ENCODE peak calls at places on chromosomes 13 and 19, in eight cellular contexts. O, F, G, M, H, X, B and K are unnamed samples.

GRCh38 chr13:36975172-36975571 is 24.0 kb downstream of the ALG5 start:
- DNase-seq in O (no peak), F (no peak), G (no peak), M (no peak), H (no peak), X (no peak), B (no peak), K (no peak)

GRCh38 chr19:33437351-33438015 is 64.0 kb downstream of the CEBPG start:
- DNase-seq in O (no peak), F (no peak), G (no peak), M (no peak), H (no peak), X (no peak), B (no peak), K (no peak)

GRCh38 chr19:13864223-13864512 is 12.8 kb upstream of the NANOS3 start:
- DNase-seq in O (no peak), F (no peak), G (no peak), M (no peak), H (no peak), X (no peak), B (no peak), K (no peak)

GRCh38 chr13:102195566-102196462 is 206.0 kb downstream of the FGF14 start:
- DNase-seq in O (no peak), F (no peak), G (no peak), M (no peak), H (no peak), X (no peak), B (no peak), K (no peak)

GRCh38 chr13:97491452-97491851 is 57.5 kb downstream of the RAP2A start:
- DNase-seq in O (no peak), F (no peak), G (no peak), M (no peak), H (no peak), X (no peak), B (no peak), K (no peak)

GRCh38 chr13:27455331-27455855 is 5.0 kb upstream of the MTIF3 start:
- DNase-seq in O (no peak), F (no peak), G (no peak), M (no peak), H (no peak), X (no peak), B (no peak), K (no peak)

GRCh38 chr13:33992891-33993336 is 175.0 kb downstream of the RFC3 start:
- DNase-seq in O (no peak), F (no peak), G (peak; percentile 36), M (no peak), H (no peak), X (no peak), B (no peak), K (no peak)

GRCh38 chr13:98253526-98253925 is 76.5 kb upstream of the RNF113B start:
- DNase-seq in O (no peak), F (no peak), G (no peak), M (no peak), H (no peak), X (no peak), B (no peak), K (no peak)

GRCh38 chr19:36215276-36216171 is 618 bp downstream of the ZNF146 start:
- DNase-seq in O (no peak), F (no peak), G (no peak), M (no peak), H (no peak), X (peak; percentile 12), B (no peak), K (no peak)